ENCODE peak calls at places on chromosomes 13 and 19, in four cellular contexts. One of them, this sample, is unnamed. For H3K4me1, the result is how much of the 10 kb centered on the place peaks cover.

GRCh38 chr19:41398042-41398403 is 405 bp downstream of the BCKDHA start:
- DNase-seq in aorta: no peak
- DNase-seq in Peyer's patch: no peak
- DNase-seq in left ventricle myocardium inferior: no peak
- DNase-seq in this sample: peak

GRCh38 chr13:26475176-26476110 is 82.0 kb upstream of the WASF3 start:
- DNase-seq in aorta: no peak
- DNase-seq in Peyer's patch: no peak
- DNase-seq in left ventricle myocardium inferior: no peak
- DNase-seq in this sample: no peak

GRCh38 chr19:4712771-4713170 is 10.9 kb downstream of the DPP9 start:
- DNase-seq in aorta: no peak
- DNase-seq in Peyer's patch: no peak
- DNase-seq in left ventricle myocardium inferior: peak
- DNase-seq in this sample: no peak

GRCh38 chr19:33905937-33906577 is 109.4 kb downstream of the KCTD15 start:
- DNase-seq in aorta: peak
- DNase-seq in Peyer's patch: peak
- DNase-seq in left ventricle myocardium inferior: peak
- DNase-seq in this sample: no peak

GRCh38 chr13:108932206-108932605 is 302.8 kb downstream of the MYO16 start:
- DNase-seq in aorta: no peak
- DNase-seq in Peyer's patch: no peak
- DNase-seq in left ventricle myocardium inferior: no peak
- DNase-seq in this sample: no peak

GRCh38 chr19:48780684-48781391 is 25.5 kb downstream of the FGF21 start:
- DNase-seq in aorta: no peak
- DNase-seq in Peyer's patch: peak
- DNase-seq in left ventricle myocardium inferior: no peak
- DNase-seq in this sample: no peak

GRCh38 chr13:43805681-43806128 is 18.9 kb upstream of the ENOX1 start:
- DNase-seq in aorta: no peak
- DNase-seq in Peyer's patch: no peak
- DNase-seq in left ventricle myocardium inferior: no peak
- DNase-seq in this sample: no peak

GRCh38 chr13:98571955-98572662 is 4.8 kb downstream of the STK24 start:
- DNase-seq in aorta: no peak
- DNase-seq in Peyer's patch: peak
- DNase-seq in left ventricle myocardium inferior: no peak
- DNase-seq in this sample: no peak

GRCh38 chr19:54364775-54365257 is at the start of gene LAIR1:
- DNase-seq in aorta: peak
- DNase-seq in Peyer's patch: peak
- DNase-seq in left ventricle myocardium inferior: no peak
- DNase-seq in this sample: peak

GRCh38 chr13:82878536-82878935 is 1003.7 kb downstream of the SLITRK1 start:
- DNase-seq in aorta: no peak
- DNase-seq in Peyer's patch: no peak
- DNase-seq in left ventricle myocardium inferior: no peak
- DNase-seq in this sample: no peak

GRCh38 chr19:50060107-50060506 is 34.3 kb downstream of the ZNF473 start:
- DNase-seq in aorta: no peak
- DNase-seq in Peyer's patch: no peak
- DNase-seq in left ventricle myocardium inferior: no peak
- DNase-seq in this sample: no peak

GRCh38 chr19:10173527-10173926 is 21.2 kb downstream of the DNMT1 start:
- DNase-seq in aorta: no peak
- DNase-seq in Peyer's patch: no peak
- DNase-seq in left ventricle myocardium inferior: no peak
- DNase-seq in this sample: no peak

GRCh38 chr19:9861503-9861902 is 26.4 kb downstream of the PIN1 start:
- DNase-seq in aorta: no peak
- DNase-seq in Peyer's patch: no peak
- DNase-seq in left ventricle myocardium inferior: no peak
- DNase-seq in this sample: no peak

GRCh38 chr13:101579291-101579802 is 126.9 kb downstream of the ITGBL1 start:
- DNase-seq in aorta: no peak
- DNase-seq in Peyer's patch: no peak
- DNase-seq in left ventricle myocardium inferior: no peak
- DNase-seq in this sample: no peak

GRCh38 chr19:35295792-35296462 is 4.0 kb downstream of the MAG start:
- DNase-seq in aorta: no peak
- DNase-seq in Peyer's patch: peak
- DNase-seq in left ventricle myocardium inferior: no peak
- DNase-seq in this sample: peak

GRCh38 chr19:43501661-43502418 is 2.7 kb downstream of the PHLDB3 start:
- DNase-seq in aorta: no peak
- DNase-seq in Peyer's patch: no peak
- DNase-seq in left ventricle myocardium inferior: no peak
- DNase-seq in this sample: no peak

GRCh38 chr13:105513448-105513847 is 1022.0 kb downstream of the EFNB2 start:
- DNase-seq in aorta: no peak
- DNase-seq in Peyer's patch: no peak
- DNase-seq in left ventricle myocardium inferior: no peak
- DNase-seq in this sample: no peak

GRCh38 chr13:59531571-59532091 is 632.1 kb downstream of the DIAPH3 start:
- DNase-seq in aorta: peak
- DNase-seq in Peyer's patch: peak
- DNase-seq in left ventricle myocardium inferior: peak
- DNase-seq in this sample: peak

GRCh38 chr13:44298314-44298713 is 75.3 kb upstream of the SERP2 start:
- DNase-seq in aorta: no peak
- DNase-seq in Peyer's patch: no peak
- DNase-seq in left ventricle myocardium inferior: no peak
- DNase-seq in this sample: no peak

GRCh38 chr13:37058801-37059135 is 720 bp downstream of the SUPT20H start:
- DNase-seq in aorta: no peak
- DNase-seq in Peyer's patch: no peak
- DNase-seq in left ventricle myocardium inferior: no peak
- DNase-seq in this sample: no peak

GRCh38 chr13:41543664-41544300 is 86.4 kb downstream of the RGCC start:
- DNase-seq in aorta: no peak
- DNase-seq in Peyer's patch: no peak
- DNase-seq in left ventricle myocardium inferior: no peak
- DNase-seq in this sample: no peak

GRCh38 chr19:23318143-23318542 is 67.9 kb upstream of the ZNF724 start:
- DNase-seq in aorta: no peak
- DNase-seq in Peyer's patch: no peak
- DNase-seq in left ventricle myocardium inferior: no peak
- DNase-seq in this sample: no peak

GRCh38 chr19:12782174-12782423 is 6.7 kb upstream of the HOOK2 start:
- DNase-seq in aorta: no peak
- DNase-seq in Peyer's patch: peak
- DNase-seq in left ventricle myocardium inferior: no peak
- DNase-seq in this sample: no peak

GRCh38 chr19:47644743-47645499 is 36.0 kb downstream of the BICRA start:
- DNase-seq in aorta: no peak
- DNase-seq in Peyer's patch: no peak
- DNase-seq in left ventricle myocardium inferior: no peak
- DNase-seq in this sample: no peak

GRCh38 chr19:13037161-13037560 is 41.9 kb downstream of the NFIX start:
- DNase-seq in aorta: peak
- DNase-seq in Peyer's patch: no peak
- DNase-seq in left ventricle myocardium inferior: no peak
- DNase-seq in this sample: no peak

GRCh38 chr19:11125994-11126685 is 29.4 kb downstream of the SPC24 start:
- DNase-seq in aorta: peak
- DNase-seq in Peyer's patch: peak
- DNase-seq in left ventricle myocardium inferior: peak
- DNase-seq in this sample: peak

GRCh38 chr13:20465218-20465879 is 60.3 kb downstream of the CRYL1 start:
- DNase-seq in aorta: no peak
- DNase-seq in Peyer's patch: no peak
- DNase-seq in left ventricle myocardium inferior: no peak
- DNase-seq in this sample: no peak

GRCh38 chr13:41054919-41055619 is 6.2 kb upstream of the WBP4 start:
- DNase-seq in aorta: no peak
- DNase-seq in Peyer's patch: no peak
- DNase-seq in left ventricle myocardium inferior: no peak
- DNase-seq in this sample: no peak

GRCh38 chr19:49481020-49481683 is 6.3 kb upstream of the RPL13A start:
- DNase-seq in aorta: no peak
- DNase-seq in Peyer's patch: no peak
- DNase-seq in left ventricle myocardium inferior: no peak
- DNase-seq in this sample: no peak

GRCh38 chr19:54357381-54357780 is 7.3 kb downstream of the LAIR1 start:
- DNase-seq in aorta: no peak
- DNase-seq in Peyer's patch: no peak
- DNase-seq in left ventricle myocardium inferior: no peak
- DNase-seq in this sample: no peak

GRCh38 chr13:76884571-76885202 is 1.5 kb downstream of the KCTD12 start:
- DNase-seq in aorta: no peak
- DNase-seq in Peyer's patch: no peak
- DNase-seq in left ventricle myocardium inferior: no peak
- DNase-seq in this sample: peak

GRCh38 chr19:2095338-2095938 is 688 bp downstream of the MOB3A start:
- DNase-seq in aorta: no peak
- DNase-seq in Peyer's patch: peak
- DNase-seq in left ventricle myocardium inferior: no peak
- DNase-seq in this sample: peak

GRCh38 chr19:9913237-9914000 is 22.9 kb downstream of the OLFM2 start:
- DNase-seq in aorta: no peak
- DNase-seq in Peyer's patch: no peak
- DNase-seq in left ventricle myocardium inferior: peak
- DNase-seq in this sample: no peak

GRCh38 chr13:64688893-64689677 is 2541.1 kb downstream of the PCDH9 start:
- DNase-seq in aorta: no peak
- DNase-seq in Peyer's patch: no peak
- DNase-seq in left ventricle myocardium inferior: no peak
- DNase-seq in this sample: no peak

GRCh38 chr19:51548213-51548651 is 16.8 kb upstream of the SIGLEC6 start:
- DNase-seq in aorta: no peak
- DNase-seq in Peyer's patch: no peak
- DNase-seq in left ventricle myocardium inferior: no peak
- DNase-seq in this sample: no peak
- H3K4me1 ChIP-seq in aorta: under half
- H3K4me1 ChIP-seq in Peyer's patch: under half
- H3K4me1 ChIP-seq in left ventricle myocardium inferior: under half
- H3K4me1 ChIP-seq in this sample: under half

DNA sequence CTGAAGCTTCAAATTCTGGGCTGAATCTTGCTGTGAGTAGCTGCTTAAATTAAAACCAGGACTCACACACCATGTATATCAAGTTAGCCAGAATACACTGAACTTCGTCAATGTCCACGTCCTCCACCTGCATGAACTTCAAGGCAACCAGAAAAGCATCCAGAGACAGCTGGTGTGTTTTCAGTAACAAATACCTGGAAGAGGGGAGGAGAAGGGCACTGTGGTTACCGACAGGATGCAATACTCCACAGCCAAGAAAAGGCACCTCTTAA is 20.4 kb downstream of the PROZ start:
- DNase-seq in aorta: no peak
- DNase-seq in Peyer's patch: no peak
- DNase-seq in left ventricle myocardium inferior: no peak
- DNase-seq in this sample: no peak
- H3K4me1 ChIP-seq in aorta: under half
- H3K4me1 ChIP-seq in Peyer's patch: under half
- H3K4me1 ChIP-seq in left ventricle myocardium inferior: under half
- H3K4me1 ChIP-seq in this sample: half or more

GRCh38 chr19:31591258-31591657 is 242.0 kb upstream of the TSHZ3 start:
- DNase-seq in aorta: no peak
- DNase-seq in Peyer's patch: no peak
- DNase-seq in left ventricle myocardium inferior: no peak
- DNase-seq in this sample: no peak
- H3K4me1 ChIP-seq in aorta: under half
- H3K4me1 ChIP-seq in Peyer's patch: under half
- H3K4me1 ChIP-seq in left ventricle myocardium inferior: under half
- H3K4me1 ChIP-seq in this sample: under half

DNA sequence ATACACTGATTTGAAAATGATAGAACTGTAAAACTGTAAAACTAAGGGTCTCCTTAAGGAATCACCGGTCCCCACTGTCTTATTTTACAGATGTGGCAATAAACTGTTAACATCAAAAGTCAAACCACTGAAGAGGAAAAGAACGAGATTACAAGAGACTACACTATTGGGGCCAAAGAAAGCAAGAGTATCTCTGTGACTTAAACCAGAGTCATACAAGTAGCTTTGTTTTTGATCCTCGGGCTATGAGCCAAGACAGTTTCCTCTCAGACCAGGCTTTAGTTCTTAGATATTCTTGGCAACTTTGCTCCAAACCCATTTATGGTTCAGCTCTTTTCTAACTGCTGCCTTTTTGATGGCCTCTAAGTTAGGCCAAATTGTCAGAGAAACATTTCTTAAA is 113.8 kb downstream of the TBC1D4 start:
- DNase-seq in aorta: no peak
- DNase-seq in Peyer's patch: no peak
- DNase-seq in left ventricle myocardium inferior: no peak
- DNase-seq in this sample: no peak
- H3K4me1 ChIP-seq in aorta: under half
- H3K4me1 ChIP-seq in Peyer's patch: under half
- H3K4me1 ChIP-seq in left ventricle myocardium inferior: half or more
- H3K4me1 ChIP-seq in this sample: under half

This sample was measured in naive thymus-derived CD4-positive, alpha-beta T cell.